ENCODE peak calls at places on chromosome 4, in eight cellular contexts. R, I, G, H, T, E, Y and L are unnamed samples.
A peak's percentile ranks its signal among the peaks of the same experiment; 100 is the strongest.

GRCh38 chr4:80073362-80074008 is 456 bp upstream of the ANTXR2 start:
- DNase-seq in R (no peak), I (no peak), G (no peak), H (no peak), T (no peak), E (no peak), Y (no peak), L (no peak)

GRCh38 chr4:73451404-73451803 is 15.4 kb downstream of the AFP start:
- DNase-seq in R (no peak), I (no peak), G (peak; percentile 56), H (peak; percentile 22), T (peak; percentile 38), E (no peak), Y (peak; percentile 54), L (no peak)

GRCh38 chr4:182454440-182455013 is 211.3 kb downstream of the TENM3 start:
- DNase-seq in R (no peak), I (no peak), G (peak; percentile 87), H (no peak), T (no peak), E (no peak), Y (no peak), L (no peak)

GRCh38 chr4:71290074-71290473 is 48.7 kb upstream of the SLC4A4 start:
- DNase-seq in R (no peak), I (no peak), G (peak; percentile 59), H (no peak), T (no peak), E (no peak), Y (peak; percentile 8), L (peak; percentile 83)

GRCh38 chr4:139084425-139085093 is 69.0 kb downstream of the NOCT start:
- DNase-seq in R (no peak), I (no peak), G (no peak), H (no peak), T (no peak), E (no peak), Y (no peak), L (no peak)

GRCh38 chr4:84803720-84804119 is 162.8 kb downstream of the WDFY3 start:
- DNase-seq in R (no peak), I (no peak), G (peak; percentile 25), H (no peak), T (no peak), E (no peak), Y (no peak), L (peak; percentile 8)

GRCh38 chr4:87007345-87008181 is 72.8 kb downstream of the AFF1 start:
- DNase-seq in R (no peak), I (peak; percentile 41), G (peak; percentile 59), H (peak; percentile 48), T (no peak), E (no peak), Y (peak; percentile 62), L (peak; percentile 29)

GRCh38 chr4:89528525-89529133 is 221.0 kb upstream of the GPRIN3 start:
- DNase-seq in R (no peak), I (no peak), G (no peak), H (no peak), T (no peak), E (no peak), Y (no peak), L (no peak)

GRCh38 chr4:186067757-186068385 is 1.1 kb upstream of the TLR3 start:
- DNase-seq in R (no peak), I (no peak), G (peak; percentile 75), H (peak; percentile 30), T (peak; percentile 52), E (no peak), Y (peak; percentile 75), L (peak; percentile 45)

GRCh38 chr4:47692691-47693090 is 145.2 kb downstream of the CORIN start:
- DNase-seq in R (no peak), I (no peak), G (no peak), H (no peak), T (no peak), E (no peak), Y (no peak), L (no peak)

GRCh38 chr4:12911723-12912324 is 572.3 kb downstream of the RAB28 start:
- DNase-seq in R (no peak), I (no peak), G (no peak), H (no peak), T (no peak), E (no peak), Y (no peak), L (no peak)

GRCh38 chr4:71392109-71392508 is 53.3 kb downstream of the SLC4A4 start:
- DNase-seq in R (no peak), I (no peak), G (no peak), H (no peak), T (no peak), E (no peak), Y (no peak), L (no peak)

GRCh38 chr4:103091601-103092223 is 7.9 kb downstream of the BDH2 start:
- DNase-seq in R (no peak), I (peak; percentile 21), G (peak; percentile 84), H (no peak), T (no peak), E (no peak), Y (peak; percentile 85), L (peak; percentile 72)

GRCh38 chr4:95213361-95213760 is 335.4 kb downstream of the UNC5C start:
- DNase-seq in R (no peak), I (no peak), G (no peak), H (no peak), T (no peak), E (no peak), Y (no peak), L (no peak)

GRCh38 chr4:86482851-86483490 is 111.1 kb upstream of the PTPN13 start:
- DNase-seq in R (no peak), I (peak; percentile 50), G (peak; percentile 11), H (peak; percentile 72), T (peak; percentile 89), E (no peak), Y (peak; percentile 25), L (no peak)

GRCh38 chr4:8840006-8840793 is 31.4 kb downstream of the HMX1 start:
- DNase-seq in R (peak; percentile 67), I (no peak), G (no peak), H (no peak), T (peak; percentile 47), E (no peak), Y (no peak), L (no peak)

GRCh38 chr4:121869841-121870822 is at the start of gene BBS7:
- DNase-seq in R (peak; percentile 98), I (peak; percentile 98), G (peak; percentile 96), H (peak; percentile 100), T (peak; percentile 99), E (peak; percentile 74), Y (peak; percentile 97), L (peak; percentile 90)

GRCh38 chr4:175540151-175540550 is 271.9 kb downstream of the GPM6A start:
- DNase-seq in R (no peak), I (no peak), G (no peak), H (no peak), T (no peak), E (no peak), Y (no peak), L (no peak)

GRCh38 chr4:175531405-175532091 is 280.5 kb downstream of the GPM6A start:
- DNase-seq in R (no peak), I (no peak), G (peak; percentile 58), H (no peak), T (no peak), E (peak; percentile 19), Y (peak; percentile 1), L (peak; percentile 65)

GRCh38 chr4:175539498-175539897 is 272.6 kb downstream of the GPM6A start:
- DNase-seq in R (no peak), I (no peak), G (no peak), H (no peak), T (no peak), E (no peak), Y (no peak), L (no peak)

GRCh38 chr4:175540732-175541131 is 271.3 kb downstream of the GPM6A start:
- DNase-seq in R (no peak), I (no peak), G (no peak), H (no peak), T (no peak), E (no peak), Y (no peak), L (no peak)

DNA sequence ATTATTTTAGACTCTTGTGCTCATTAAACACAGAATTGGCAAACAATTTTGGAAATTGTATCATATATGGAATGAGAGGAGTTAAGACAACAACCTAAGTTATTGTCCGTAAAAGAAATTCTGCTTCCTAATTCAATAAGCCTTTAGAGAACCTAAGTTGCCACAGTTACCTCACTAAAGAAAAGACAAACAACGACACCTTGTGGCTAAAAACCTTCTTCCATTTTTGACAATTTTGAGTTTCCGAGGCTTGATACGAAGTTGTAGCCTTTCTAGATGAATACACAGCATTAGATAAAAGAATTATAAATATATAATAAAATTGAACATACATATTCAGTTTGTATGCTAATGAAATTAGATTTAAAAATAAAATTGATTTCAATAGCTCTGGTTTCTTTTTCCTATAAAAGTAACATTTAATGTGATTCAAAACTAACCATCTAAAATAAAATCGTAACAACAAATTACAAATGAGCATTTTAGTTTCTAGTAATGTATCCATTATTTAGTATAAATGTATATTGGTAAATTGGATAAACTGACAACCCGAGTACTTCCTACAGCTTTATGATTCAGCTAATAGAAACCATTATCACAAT is 275.1 kb downstream of the GPM6A start:
- DNase-seq in R (no peak), I (peak; percentile 9), G (peak; percentile 74), H (no peak), T (no peak), E (no peak), Y (peak; percentile 66), L (peak; percentile 41)
- TF ChIP-seq CTCF in R (peak; percentile 75), I (peak; percentile 87), G (peak; percentile 22), H (peak; percentile 45), T (peak; percentile 82), E (peak; percentile 29), Y (peak; percentile 49), L (peak; percentile 86)

DNA sequence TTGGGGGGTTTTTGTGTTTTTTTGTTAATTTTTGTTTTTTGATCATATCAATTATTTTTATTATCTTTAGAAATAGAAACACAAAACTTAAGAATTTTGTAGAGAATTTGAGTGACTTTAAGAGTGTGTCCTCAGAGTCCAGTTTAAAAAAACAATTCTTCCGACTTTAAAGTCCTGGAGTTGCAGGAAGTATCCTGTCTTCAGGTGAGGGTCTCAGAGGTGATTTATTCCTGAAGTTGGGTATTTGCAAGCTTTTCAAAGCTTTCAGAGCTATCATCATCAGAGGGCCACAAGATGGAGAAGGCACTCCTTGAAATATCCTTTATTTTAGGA is 23.0 kb downstream of the TLR10 start:
- DNase-seq in R (no peak), I (no peak), G (no peak), H (no peak), T (no peak), E (no peak), Y (no peak), L (no peak)
- TF ChIP-seq CTCF in R (peak; percentile 4), I (no peak), G (no peak), H (no peak), T (no peak), E (no peak), Y (no peak), L (peak; percentile 33)

DNA sequence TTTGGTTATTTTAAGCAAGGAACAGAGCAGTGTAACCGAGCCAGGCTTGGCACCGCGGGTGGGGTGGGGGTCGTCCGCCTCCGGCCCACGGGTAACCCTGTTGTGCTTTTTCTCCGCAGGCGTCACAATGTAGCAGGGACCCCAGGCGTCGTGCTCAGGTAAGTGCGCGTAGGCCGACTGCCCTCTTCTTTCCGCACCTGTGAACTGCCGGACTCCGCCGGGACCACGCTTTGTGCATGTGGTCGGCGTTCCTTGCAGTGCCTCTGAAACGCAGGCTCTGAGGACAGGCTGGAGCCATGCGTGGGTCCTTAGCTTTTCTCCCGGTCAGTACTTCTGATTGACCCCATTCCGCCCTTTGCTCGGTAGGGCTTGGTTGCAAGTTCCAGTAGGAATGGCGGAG is 24.9 kb downstream of the PCGF3 start:
- DNase-seq in R (no peak), I (no peak), G (no peak), H (no peak), T (no peak), E (no peak), Y (no peak), L (no peak)
- TF ChIP-seq CTCF in R (no peak), I (no peak), G (no peak), H (no peak), T (no peak), E (no peak), Y (no peak), L (no peak)

GRCh38 chr4:178086324-178086723 is 644.1 kb upstream of the AGA start:
- DNase-seq in R (no peak), I (no peak), G (peak; percentile 0), H (peak; percentile 42), T (peak; percentile 65), E (no peak), Y (no peak), L (no peak)
- TF ChIP-seq CTCF in R (no peak), I (no peak), G (no peak), H (no peak), T (peak; percentile 64), E (no peak), Y (no peak), L (peak; percentile 22)